ENCODE peak calls at places on chromosomes 3 and 15, in eight cellular contexts. A is cardiac fibroblast, C is psoas muscle, I is coronary artery, V is astrocyte of the spinal cord, G is IMR-90, H is hepatocyte, P is vagina. U is an unnamed sample.

GRCh38 chr3:14775011-14775410 is 43.8 kb upstream of the FGD5 start:
- DNase-seq in G (no peak), A (no peak), H (no peak), I (peak), V (no peak), C (no peak), P (peak), U (no peak)

GRCh38 chr3:25653322-25653721 is 11.4 kb downstream of the TOP2B start:
- DNase-seq in G (no peak), A (no peak), I (no peak), P (no peak), V (no peak), H (no peak), C (no peak), U (no peak)

GRCh38 chr3:195226900-195227447 is 44.0 kb downstream of the XXYLT1 start:
- DNase-seq in I (peak), C (no peak), H (no peak), V (no peak), A (peak), G (peak), P (peak), U (no peak)

GRCh38 chr15:52790166-52790708 is at the start of gene ONECUT1:
- DNase-seq in G (peak), A (peak), P (no peak), I (no peak), C (peak), V (peak), H (peak), U (peak)

GRCh38 chr3:10581251-10581650 is 75.9 kb upstream of the ATP2B2 start:
- DNase-seq in V (peak), A (no peak), P (no peak), I (no peak), H (no peak), C (no peak), G (no peak), U (no peak)

GRCh38 chr3:102979682-102980378 is 545.0 kb downstream of the ZPLD1 start:
- DNase-seq in A (peak), V (peak), H (peak), C (peak), G (peak), P (no peak), I (peak), U (peak)

GRCh38 chr3:71859128-71859519 is 74.2 kb upstream of the PROK2 start:
- DNase-seq in I (no peak), C (no peak), H (peak), P (no peak), G (no peak), A (peak), V (no peak), U (peak)

GRCh38 chr3:15795563-15796308 is 2.0 kb downstream of the ANKRD28 start:
- DNase-seq in G (peak), I (no peak), A (peak), V (peak), C (no peak), H (no peak), P (no peak), U (peak)

GRCh38 chr3:65677486-65677885 is 361.2 kb downstream of the MAGI1 start:
- DNase-seq in G (no peak), I (no peak), P (no peak), C (no peak), A (no peak), V (no peak), H (no peak), U (no peak)

GRCh38 chr15:64387562-64388168 is at the start of gene TRIP4:
- DNase-seq in H (peak), C (peak), A (peak), P (peak), V (peak), I (peak), G (peak), U (peak)
- TF ChIP-seq CTCF in H (peak), C (no peak), A (peak), P (no peak), V (no peak), I (no peak), G (no peak), U (peak)

DNA sequence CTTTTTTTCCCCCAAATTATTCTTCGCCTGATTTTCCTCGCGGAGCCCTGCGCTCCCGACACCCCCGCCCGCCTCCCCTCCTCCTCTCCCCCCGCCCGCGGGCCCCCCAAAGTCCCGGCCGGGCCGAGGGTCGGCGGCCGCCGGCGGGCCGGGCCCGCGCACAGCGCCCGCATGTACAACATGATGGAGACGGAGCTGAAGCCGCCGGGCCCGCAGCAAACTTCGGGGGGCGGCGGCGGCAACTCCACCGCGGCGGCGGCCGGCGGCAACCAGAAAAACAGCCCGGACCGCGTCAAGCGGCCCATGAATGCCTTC is 422 bp downstream of the SOX2 start:
- DNase-seq in V (peak), I (no peak), P (no peak), C (no peak), G (no peak), H (no peak), A (no peak), U (no peak)
- H3K4me3 ChIP-seq in V (peak), I (peak), P (peak), C (peak), G (peak), H (peak), A (no peak), U (peak)

DNA sequence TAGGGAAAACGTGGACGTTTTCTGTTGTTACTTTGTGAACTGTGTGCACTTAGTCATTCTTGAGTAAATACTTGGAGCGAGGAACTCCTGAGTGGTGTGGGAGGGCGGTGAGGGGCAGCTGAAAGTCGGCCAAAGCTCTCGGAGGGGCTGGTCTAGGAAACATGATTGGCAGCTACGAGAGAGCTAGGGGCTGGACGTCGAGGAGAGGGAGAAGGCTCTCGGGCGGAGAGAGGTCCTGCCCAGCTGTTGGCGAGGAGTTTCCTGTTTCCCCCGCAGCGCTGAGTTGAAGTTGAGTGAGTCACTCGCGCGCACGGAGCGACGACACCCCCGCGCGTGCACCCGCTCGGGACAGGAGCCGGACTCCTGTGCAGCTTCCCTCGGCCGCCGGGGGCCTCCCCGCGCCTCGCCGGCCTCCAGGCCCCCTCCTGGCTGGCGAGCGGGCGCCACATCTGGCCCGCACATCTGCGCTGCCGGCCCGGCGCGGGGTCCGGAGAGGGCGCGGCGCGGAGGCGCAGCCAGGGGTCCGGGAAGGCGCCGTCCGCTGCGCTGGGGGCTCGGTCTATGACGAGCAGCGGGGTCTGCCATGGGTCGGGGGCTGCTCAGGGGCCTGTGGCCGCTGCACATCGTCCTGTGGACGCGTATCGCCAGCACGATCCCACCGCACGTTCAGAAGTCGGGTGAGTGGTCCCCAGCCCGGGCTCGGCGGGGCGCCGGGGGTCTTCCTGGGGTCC is at the start of gene TGFBR2:
- DNase-seq in C (peak), A (peak), G (peak), H (peak), P (no peak), V (peak), I (peak), U (peak)
- TF ChIP-seq CTCF in C (peak), A (no peak), G (peak), H (peak), P (no peak), V (peak), I (no peak), U (no peak)

GRCh38 chr3:187753516-187753915 is 8.2 kb upstream of the BCL6 start:
- DNase-seq in C (no peak), A (no peak), G (no peak), P (no peak), H (no peak), V (no peak), I (no peak), U (no peak)
- H3K4me3 ChIP-seq in C (no peak), A (no peak), G (no peak), P (no peak), H (no peak), V (no peak), I (no peak), U (no peak)

GRCh38 chr3:129341331-129342141 is 62.9 kb downstream of the HMCES start:
- DNase-seq in V (no peak), P (no peak), G (no peak), C (no peak), H (no peak), I (no peak), A (no peak), U (no peak)

GRCh38 chr3:129345971-129346370 is 67.3 kb downstream of the HMCES start:
- DNase-seq in G (no peak), P (no peak), H (no peak), C (no peak), V (peak), I (no peak), A (no peak), U (no peak)

GRCh38 chr3:129344540-129345220 is 66.0 kb downstream of the HMCES start:
- DNase-seq in I (no peak), C (no peak), P (no peak), G (no peak), H (peak), V (no peak), A (no peak), U (no peak)

GRCh38 chr3:129345281-129345680 is 66.6 kb downstream of the HMCES start:
- DNase-seq in I (no peak), V (no peak), H (no peak), A (no peak), C (no peak), G (no peak), P (no peak), U (no peak)

DNA sequence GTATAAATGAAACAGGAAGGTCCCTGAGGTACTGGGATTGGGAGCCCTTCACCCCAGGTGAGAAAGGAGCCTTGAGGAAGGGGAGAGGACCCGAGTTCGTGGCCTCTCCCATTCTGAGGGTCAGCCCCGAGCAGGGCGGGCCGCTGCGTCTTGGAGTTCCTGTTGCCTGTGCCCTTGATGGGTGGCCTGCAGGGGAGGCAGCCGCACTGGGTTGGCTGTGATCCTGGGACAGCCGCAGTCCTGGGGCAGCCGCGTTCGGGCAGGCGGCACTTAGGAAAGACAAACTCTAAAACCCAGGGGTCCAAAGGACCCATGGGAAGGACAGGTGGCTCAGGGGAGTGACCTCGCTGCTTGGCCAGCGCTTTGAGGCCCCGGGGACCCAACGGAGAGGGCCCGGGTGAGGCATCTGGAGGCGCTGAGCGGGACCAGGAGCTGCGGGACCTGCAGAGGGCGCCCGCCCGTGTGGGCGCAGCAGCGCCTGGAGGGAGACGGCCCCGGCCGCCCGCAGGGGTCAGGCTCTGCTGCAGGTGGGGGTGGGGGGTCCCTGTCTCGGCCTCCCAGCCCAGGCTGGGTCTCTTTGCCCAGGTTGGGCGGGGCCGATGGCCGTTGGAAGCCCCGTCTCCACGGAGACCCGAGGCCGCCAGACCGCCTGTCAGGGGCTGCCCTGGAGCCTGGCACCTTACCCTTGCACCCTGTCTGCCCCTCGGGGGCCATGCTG is 65.1 kb downstream of the HMCES start:
- DNase-seq in A (peak), P (no peak), C (peak), G (no peak), V (no peak), I (no peak), H (peak), U (peak)
- TF ChIP-seq CTCF in A (peak), P (no peak), C (peak), G (peak), V (peak), I (peak), H (peak), U (peak)

DNA sequence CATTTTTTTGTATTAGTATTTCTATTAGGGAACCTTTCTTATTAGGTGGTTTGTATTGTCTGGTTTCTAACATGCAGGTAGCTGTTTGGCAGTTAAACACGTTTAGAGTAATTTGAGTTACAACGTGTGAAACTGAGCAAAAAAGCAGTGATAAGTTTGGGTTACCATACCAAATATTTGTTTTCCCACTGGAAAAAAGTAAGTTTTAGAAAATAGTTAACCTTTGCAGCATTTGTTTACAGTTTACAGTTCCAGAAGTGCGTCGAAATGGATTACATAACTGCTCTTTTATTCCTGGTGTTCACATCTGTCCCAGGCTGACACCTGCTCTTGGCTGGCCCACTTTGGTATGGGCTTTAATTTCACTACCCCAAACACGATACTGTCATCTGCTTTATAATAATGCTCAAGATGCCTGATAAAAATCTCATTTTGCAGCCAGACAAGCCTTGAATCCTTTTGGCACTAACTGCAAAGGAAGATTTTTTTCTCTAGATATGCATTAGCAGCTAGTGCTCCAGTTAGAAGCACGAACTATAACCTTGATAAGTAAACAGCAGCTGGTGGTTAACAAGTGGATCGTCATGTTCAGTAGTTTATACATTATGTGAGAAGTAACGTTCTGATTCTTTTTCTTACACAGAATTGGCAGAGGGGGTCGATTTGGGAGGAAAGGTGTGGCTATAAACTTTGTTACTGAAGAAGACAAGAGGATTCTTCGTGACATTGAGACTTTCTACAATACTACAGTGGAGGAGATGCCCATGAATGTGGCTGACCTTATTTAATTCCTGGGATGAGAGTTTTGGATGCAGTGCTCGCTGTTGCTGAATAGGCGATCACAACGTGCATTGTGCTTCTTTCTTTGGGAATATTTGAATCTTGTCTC is 5.3 kb downstream of the EIF4A2 start:
- DNase-seq in V (no peak), I (no peak), G (no peak), P (no peak), H (no peak), A (no peak), C (no peak), U (no peak)
- H3K4me3 ChIP-seq in V (no peak), I (no peak), G (no peak), P (no peak), H (no peak), A (no peak), C (peak), U (no peak)

U was measured in epithelial cell of esophagus.